ENCODE peak calls at places on chromosome 17, in five cellular contexts. One of them, this sample, is unnamed.

GRCh38 chr17:62626719-62627218 is 701 bp upstream of the MRC2 start:
- DNase-seq in HT1080: peak; percentile 62
- DNase-seq in HuH-7.5: peak; percentile 67
- DNase-seq in RWPE1: peak; percentile 40
- DNase-seq in MCF 10A: peak; percentile 72
- DNase-seq in this sample: peak; percentile 81

GRCh38 chr17:79646721-79647455 is 36.0 kb upstream of the RBFOX3 start:
- DNase-seq in HT1080: no peak
- DNase-seq in MCF 10A: no peak
- DNase-seq in RWPE1: no peak
- DNase-seq in HuH-7.5: no peak
- DNase-seq in this sample: no peak

GRCh38 chr17:54269886-54270285 is 447.2 kb downstream of the KIF2B start:
- DNase-seq in HT1080: peak; percentile 12
- DNase-seq in RWPE1: peak; percentile 20
- DNase-seq in MCF 10A: no peak
- DNase-seq in HuH-7.5: no peak
- DNase-seq in this sample: no peak

GRCh38 chr17:60224064-60224463 is 74.3 kb downstream of the CA4 start:
- DNase-seq in HT1080: no peak
- DNase-seq in HuH-7.5: no peak
- DNase-seq in MCF 10A: no peak
- DNase-seq in RWPE1: no peak
- DNase-seq in this sample: no peak

GRCh38 chr17:70329751-70330150 is 160.4 kb downstream of the KCNJ2 start:
- DNase-seq in RWPE1: no peak
- DNase-seq in HT1080: no peak
- DNase-seq in HuH-7.5: no peak
- DNase-seq in MCF 10A: no peak
- DNase-seq in this sample: no peak

GRCh38 chr17:79136596-79136995 is 62.0 kb downstream of the ENGASE start:
- DNase-seq in HuH-7.5: no peak
- DNase-seq in RWPE1: no peak
- DNase-seq in MCF 10A: no peak
- DNase-seq in HT1080: no peak
- DNase-seq in this sample: no peak

GRCh38 chr17:78307887-78308633 is 51.8 kb downstream of the SOCS3 start:
- DNase-seq in HuH-7.5: no peak
- DNase-seq in HT1080: no peak
- DNase-seq in MCF 10A: no peak
- DNase-seq in RWPE1: no peak
- DNase-seq in this sample: no peak

GRCh38 chr17:65463242-65463641 is 98.2 kb downstream of the AXIN2 start:
- DNase-seq in MCF 10A: peak; percentile 88
- DNase-seq in RWPE1: peak; percentile 29
- DNase-seq in HT1080: no peak
- DNase-seq in HuH-7.5: no peak
- DNase-seq in this sample: no peak

GRCh38 chr17:58577696-58578095 is 63.3 kb upstream of the MTMR4 start:
- DNase-seq in MCF 10A: peak; percentile 70
- DNase-seq in HuH-7.5: peak; percentile 51
- DNase-seq in RWPE1: peak; percentile 40
- DNase-seq in HT1080: peak; percentile 20
- DNase-seq in this sample: peak; percentile 70

GRCh38 chr17:32927201-32927723 is 691 bp upstream of the TMEM98 start:
- DNase-seq in HT1080: no peak
- DNase-seq in MCF 10A: no peak
- DNase-seq in HuH-7.5: peak; percentile 40
- DNase-seq in RWPE1: no peak
- DNase-seq in this sample: no peak

GRCh38 chr17:30321314-30321713 is 12.5 kb downstream of the TMIGD1 start:
- DNase-seq in HT1080: no peak
- DNase-seq in MCF 10A: no peak
- DNase-seq in HuH-7.5: no peak
- DNase-seq in RWPE1: no peak
- DNase-seq in this sample: no peak

GRCh38 chr17:39854909-39855308 is 9.2 kb downstream of the IKZF3 start:
- DNase-seq in HT1080: no peak
- DNase-seq in MCF 10A: no peak
- DNase-seq in RWPE1: no peak
- DNase-seq in HuH-7.5: no peak
- DNase-seq in this sample: no peak

GRCh38 chr17:45228985-45229517 is 7.4 kb downstream of the FMNL1 start:
- DNase-seq in RWPE1: peak; percentile 94
- DNase-seq in MCF 10A: peak; percentile 97
- DNase-seq in HT1080: peak; percentile 94
- DNase-seq in HuH-7.5: peak; percentile 71
- DNase-seq in this sample: peak; percentile 96

GRCh38 chr17:3894927-3895343 is 2.1 kb upstream of the CAMKK1 start:
- DNase-seq in HT1080: peak; percentile 84
- DNase-seq in HuH-7.5: no peak
- DNase-seq in MCF 10A: peak; percentile 66
- DNase-seq in RWPE1: no peak
- DNase-seq in this sample: peak; percentile 52

GRCh38 chr17:31216053-31216751 is 80.8 kb downstream of the OMG start:
- DNase-seq in HuH-7.5: no peak
- DNase-seq in RWPE1: peak; percentile 16
- DNase-seq in MCF 10A: peak; percentile 52
- DNase-seq in HT1080: peak; percentile 40
- DNase-seq in this sample: peak; percentile 23

GRCh38 chr17:7336240-7337175 is at the start of gene ACAP1:
- DNase-seq in MCF 10A: no peak
- DNase-seq in HuH-7.5: no peak
- DNase-seq in HT1080: no peak
- DNase-seq in RWPE1: no peak
- DNase-seq in this sample: no peak

GRCh38 chr17:81011951-81012350 is 20.3 kb downstream of the CHMP6 start:
- DNase-seq in RWPE1: no peak
- DNase-seq in HT1080: no peak
- DNase-seq in HuH-7.5: no peak
- DNase-seq in MCF 10A: no peak
- DNase-seq in this sample: no peak

GRCh38 chr17:45925311-45925710 is 31.0 kb downstream of the MAPT start:
- DNase-seq in RWPE1: no peak
- DNase-seq in HuH-7.5: no peak
- DNase-seq in HT1080: no peak
- DNase-seq in MCF 10A: no peak
- DNase-seq in this sample: no peak

GRCh38 chr17:36195474-36196098 is 972 bp downstream of the CCL3L1 start:
- DNase-seq in HT1080: no peak
- DNase-seq in HuH-7.5: no peak
- DNase-seq in MCF 10A: no peak
- DNase-seq in RWPE1: no peak
- DNase-seq in this sample: no peak

GRCh38 chr17:80036715-80037477 is 454 bp downstream of the CCDC40 start:
- DNase-seq in HuH-7.5: peak; percentile 54
- DNase-seq in RWPE1: no peak
- DNase-seq in HT1080: peak; percentile 39
- DNase-seq in MCF 10A: no peak
- DNase-seq in this sample: peak; percentile 63